ENCODE peak calls at places on chromosomes 7 and 10, in six cellular contexts. One of them, this sample, is unnamed. For H3K4me1, the result is how much of the 10 kb centered on the place peaks cover.

GRCh38 chr10:122344741-122345258 is 29.7 kb upstream of the PLEKHA1 start:
- DNase-seq in foreskin keratinocyte: no peak
- DNase-seq in hepatocyte: peak
- DNase-seq in left ventricle myocardium inferior: no peak
- DNase-seq in endodermal cell: peak
- DNase-seq in PC-9: peak
- DNase-seq in this sample: no peak

GRCh38 chr7:120985130-120985758 is 3.3 kb upstream of the CPED1 start:
- DNase-seq in foreskin keratinocyte: no peak
- DNase-seq in hepatocyte: no peak
- DNase-seq in left ventricle myocardium inferior: no peak
- DNase-seq in endodermal cell: no peak
- DNase-seq in PC-9: no peak
- DNase-seq in this sample: no peak

GRCh38 chr10:26540601-26541000 is 102.5 kb downstream of the APBB1IP start:
- DNase-seq in foreskin keratinocyte: no peak
- DNase-seq in hepatocyte: no peak
- DNase-seq in left ventricle myocardium inferior: no peak
- DNase-seq in endodermal cell: no peak
- DNase-seq in PC-9: no peak
- DNase-seq in this sample: no peak

GRCh38 chr10:44393051-44393630 is 8.2 kb upstream of the CXCL12 start:
- DNase-seq in foreskin keratinocyte: no peak
- DNase-seq in hepatocyte: peak
- DNase-seq in left ventricle myocardium inferior: no peak
- DNase-seq in endodermal cell: peak
- DNase-seq in PC-9: no peak
- DNase-seq in this sample: no peak

GRCh38 chr10:14774797-14775196 is at the start of gene FAM107B:
- DNase-seq in foreskin keratinocyte: no peak
- DNase-seq in hepatocyte: no peak
- DNase-seq in left ventricle myocardium inferior: no peak
- DNase-seq in endodermal cell: no peak
- DNase-seq in PC-9: no peak
- DNase-seq in this sample: no peak

GRCh38 chr7:149732111-149732561 is 41.3 kb downstream of the ZNF467 start:
- DNase-seq in foreskin keratinocyte: no peak
- DNase-seq in hepatocyte: no peak
- DNase-seq in left ventricle myocardium inferior: peak
- DNase-seq in endodermal cell: peak
- DNase-seq in PC-9: no peak
- DNase-seq in this sample: no peak

GRCh38 chr7:22184549-22185199 is 172.3 kb downstream of the RAPGEF5 start:
- DNase-seq in foreskin keratinocyte: no peak
- DNase-seq in hepatocyte: no peak
- DNase-seq in left ventricle myocardium inferior: no peak
- DNase-seq in endodermal cell: peak
- DNase-seq in PC-9: no peak
- DNase-seq in this sample: no peak

GRCh38 chr7:39582536-39582935 is 16.3 kb downstream of the YAE1 start:
- DNase-seq in foreskin keratinocyte: no peak
- DNase-seq in hepatocyte: no peak
- DNase-seq in left ventricle myocardium inferior: no peak
- DNase-seq in endodermal cell: no peak
- DNase-seq in PC-9: no peak
- DNase-seq in this sample: no peak

GRCh38 chr10:76333331-76333730 is 901.9 kb downstream of the LRMDA start:
- DNase-seq in foreskin keratinocyte: no peak
- DNase-seq in hepatocyte: no peak
- DNase-seq in left ventricle myocardium inferior: no peak
- DNase-seq in endodermal cell: no peak
- DNase-seq in PC-9: no peak
- DNase-seq in this sample: no peak

GRCh38 chr7:96052860-96053452 is 268.9 kb downstream of the SLC25A13 start:
- DNase-seq in foreskin keratinocyte: no peak
- DNase-seq in hepatocyte: no peak
- DNase-seq in left ventricle myocardium inferior: no peak
- DNase-seq in endodermal cell: no peak
- DNase-seq in PC-9: no peak
- DNase-seq in this sample: no peak

GRCh38 chr10:42551582-42552187 is 86.7 kb downstream of the ZNF33B start:
- DNase-seq in foreskin keratinocyte: no peak
- DNase-seq in hepatocyte: no peak
- DNase-seq in left ventricle myocardium inferior: no peak
- DNase-seq in endodermal cell: no peak
- DNase-seq in PC-9: no peak
- DNase-seq in this sample: no peak

GRCh38 chr7:42091461-42092229 is 145.4 kb downstream of the GLI3 start:
- DNase-seq in foreskin keratinocyte: no peak
- DNase-seq in hepatocyte: peak
- DNase-seq in left ventricle myocardium inferior: no peak
- DNase-seq in endodermal cell: peak
- DNase-seq in PC-9: no peak
- DNase-seq in this sample: no peak

GRCh38 chr10:96025566-96025965 is 17.8 kb upstream of the CCNJ start:
- DNase-seq in foreskin keratinocyte: peak
- DNase-seq in hepatocyte: peak
- DNase-seq in left ventricle myocardium inferior: no peak
- DNase-seq in endodermal cell: peak
- DNase-seq in PC-9: no peak
- DNase-seq in this sample: no peak

GRCh38 chr10:96021332-96021731 is 22.1 kb upstream of the CCNJ start:
- DNase-seq in foreskin keratinocyte: no peak
- DNase-seq in hepatocyte: no peak
- DNase-seq in left ventricle myocardium inferior: no peak
- DNase-seq in endodermal cell: no peak
- DNase-seq in PC-9: no peak
- DNase-seq in this sample: no peak

GRCh38 chr10:96022739-96023138 is 20.6 kb upstream of the CCNJ start:
- DNase-seq in foreskin keratinocyte: no peak
- DNase-seq in hepatocyte: no peak
- DNase-seq in left ventricle myocardium inferior: no peak
- DNase-seq in endodermal cell: no peak
- DNase-seq in PC-9: no peak
- DNase-seq in this sample: no peak

GRCh38 chr10:96017227-96017687 is 26.1 kb upstream of the CCNJ start:
- DNase-seq in foreskin keratinocyte: peak
- DNase-seq in hepatocyte: peak
- DNase-seq in left ventricle myocardium inferior: no peak
- DNase-seq in endodermal cell: peak
- DNase-seq in PC-9: peak
- DNase-seq in this sample: no peak

DNA sequence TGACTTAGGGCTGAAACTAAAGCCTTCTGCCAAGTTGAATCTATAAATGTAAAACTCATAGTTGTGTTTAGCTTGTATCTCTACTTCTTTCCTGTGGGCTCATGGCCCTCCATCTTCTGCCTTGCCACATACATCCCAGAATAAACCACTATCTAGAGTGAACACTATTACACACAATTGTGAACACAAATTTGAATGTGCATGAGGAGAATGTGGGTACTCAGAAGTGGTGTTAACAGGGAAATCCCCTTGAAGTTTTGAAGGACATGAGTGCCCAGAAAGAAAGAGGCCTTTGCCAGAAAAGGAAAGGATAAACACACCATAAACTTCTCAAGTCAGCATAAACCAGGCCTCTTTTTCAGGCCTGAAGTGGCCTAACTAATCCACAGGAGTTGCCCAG is 20.2 kb upstream of the CCNJ start:
- DNase-seq in foreskin keratinocyte: no peak
- DNase-seq in hepatocyte: no peak
- DNase-seq in left ventricle myocardium inferior: no peak
- DNase-seq in endodermal cell: no peak
- DNase-seq in PC-9: no peak
- DNase-seq in this sample: no peak
- TF ChIP-seq CTCF in foreskin keratinocyte: no peak
- TF ChIP-seq CTCF in hepatocyte: no peak
- TF ChIP-seq CTCF in left ventricle myocardium inferior: no peak
- TF ChIP-seq CTCF in endodermal cell: no peak
- TF ChIP-seq CTCF in PC-9: no peak
- TF ChIP-seq CTCF in this sample: no peak

GRCh38 chr7:94375713-94376112 is 19.0 kb upstream of the COL1A2 start:
- DNase-seq in foreskin keratinocyte: peak
- DNase-seq in hepatocyte: peak
- DNase-seq in left ventricle myocardium inferior: no peak
- DNase-seq in endodermal cell: peak
- DNase-seq in PC-9: no peak
- DNase-seq in this sample: no peak

GRCh38 chr7:94376281-94376680 is 18.4 kb upstream of the COL1A2 start:
- DNase-seq in foreskin keratinocyte: no peak
- DNase-seq in hepatocyte: no peak
- DNase-seq in left ventricle myocardium inferior: no peak
- DNase-seq in endodermal cell: no peak
- DNase-seq in PC-9: no peak
- DNase-seq in this sample: no peak

GRCh38 chr7:94375167-94375566 is 19.5 kb upstream of the COL1A2 start:
- DNase-seq in foreskin keratinocyte: peak
- DNase-seq in hepatocyte: peak
- DNase-seq in left ventricle myocardium inferior: peak
- DNase-seq in endodermal cell: peak
- DNase-seq in PC-9: no peak
- DNase-seq in this sample: no peak

GRCh38 chr7:94374231-94374630 is 20.5 kb upstream of the COL1A2 start:
- DNase-seq in foreskin keratinocyte: peak
- DNase-seq in hepatocyte: peak
- DNase-seq in left ventricle myocardium inferior: peak
- DNase-seq in endodermal cell: peak
- DNase-seq in PC-9: no peak
- DNase-seq in this sample: peak

DNA sequence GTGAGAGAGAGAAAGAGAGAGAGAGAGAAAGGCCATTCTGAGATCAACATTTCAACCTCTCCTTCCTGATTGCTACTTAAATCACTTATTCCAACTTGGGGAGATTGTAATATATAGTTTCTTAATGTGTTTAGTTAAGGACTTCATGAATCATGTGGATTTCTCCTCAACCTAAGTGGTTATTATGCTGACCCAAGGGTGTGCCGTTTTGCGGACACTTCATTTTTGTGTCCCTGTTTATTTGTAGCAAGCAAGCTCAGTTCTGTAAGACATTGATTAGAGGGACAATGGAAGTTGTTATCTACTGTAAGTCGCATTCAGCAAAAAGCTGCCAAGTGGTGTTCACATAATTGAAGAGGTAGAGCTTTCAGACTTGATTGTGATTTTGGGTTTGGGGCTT is 20.0 kb upstream of the COL1A2 start:
- DNase-seq in foreskin keratinocyte: peak
- DNase-seq in hepatocyte: no peak
- DNase-seq in left ventricle myocardium inferior: no peak
- DNase-seq in endodermal cell: peak
- DNase-seq in PC-9: no peak
- DNase-seq in this sample: no peak
- H3K27ac ChIP-seq in foreskin keratinocyte: no peak
- H3K27ac ChIP-seq in hepatocyte: peak
- H3K27ac ChIP-seq in left ventricle myocardium inferior: peak
- H3K27ac ChIP-seq in endodermal cell: no peak
- H3K27ac ChIP-seq in PC-9: no peak
- H3K27ac ChIP-seq in this sample: peak

DNA sequence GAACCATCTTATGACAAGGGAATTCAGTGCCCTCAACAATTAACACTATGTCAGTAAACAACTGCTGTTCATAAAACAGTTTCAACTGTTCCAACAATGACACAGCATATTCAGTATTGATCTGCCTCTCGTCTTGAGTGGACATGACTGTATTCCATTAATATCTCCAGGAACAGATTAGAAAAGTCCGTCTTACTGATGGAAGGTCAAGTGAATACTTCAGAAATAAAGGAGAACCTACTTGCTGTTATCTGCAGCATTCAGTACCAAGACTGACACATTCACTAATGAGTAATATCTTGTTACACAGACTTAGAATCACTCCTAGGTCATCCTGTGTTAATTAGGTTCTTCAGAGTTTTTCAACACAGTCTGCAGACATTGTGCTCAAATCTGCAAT is 12.1 kb downstream of the KBTBD2 start:
- DNase-seq in foreskin keratinocyte: no peak
- DNase-seq in hepatocyte: no peak
- DNase-seq in left ventricle myocardium inferior: no peak
- DNase-seq in endodermal cell: no peak
- DNase-seq in PC-9: no peak
- DNase-seq in this sample: no peak
- H3K4me1 ChIP-seq in foreskin keratinocyte: under half
- H3K4me1 ChIP-seq in hepatocyte: under half
- H3K4me1 ChIP-seq in left ventricle myocardium inferior: half or more
- H3K4me1 ChIP-seq in endodermal cell: under half
- H3K4me1 ChIP-seq in PC-9: under half
- H3K4me1 ChIP-seq in this sample: half or more

GRCh38 chr10:22346087-22346661 is 878 bp downstream of the SPAG6 start:
- DNase-seq in foreskin keratinocyte: no peak
- DNase-seq in hepatocyte: no peak
- DNase-seq in left ventricle myocardium inferior: no peak
- DNase-seq in endodermal cell: no peak
- DNase-seq in PC-9: no peak
- DNase-seq in this sample: no peak

GRCh38 chr10:22343761-22344160 is 1.5 kb upstream of the SPAG6 start:
- DNase-seq in foreskin keratinocyte: no peak
- DNase-seq in hepatocyte: no peak
- DNase-seq in left ventricle myocardium inferior: no peak
- DNase-seq in endodermal cell: no peak
- DNase-seq in PC-9: no peak
- DNase-seq in this sample: no peak

GRCh38 chr10:22344204-22344603 is 1.1 kb upstream of the SPAG6 start:
- DNase-seq in foreskin keratinocyte: no peak
- DNase-seq in hepatocyte: no peak
- DNase-seq in left ventricle myocardium inferior: no peak
- DNase-seq in endodermal cell: no peak
- DNase-seq in PC-9: no peak
- DNase-seq in this sample: no peak

GRCh38 chr10:22344781-22345300 is 455 bp upstream of the SPAG6 start:
- DNase-seq in foreskin keratinocyte: no peak
- DNase-seq in hepatocyte: no peak
- DNase-seq in left ventricle myocardium inferior: no peak
- DNase-seq in endodermal cell: no peak
- DNase-seq in PC-9: no peak
- DNase-seq in this sample: no peak

GRCh38 chr10:22345301-22346086 is at the start of gene SPAG6:
- DNase-seq in foreskin keratinocyte: no peak
- DNase-seq in hepatocyte: peak
- DNase-seq in left ventricle myocardium inferior: peak
- DNase-seq in endodermal cell: peak
- DNase-seq in PC-9: no peak
- DNase-seq in this sample: peak
- TF ChIP-seq CTCF in foreskin keratinocyte: no peak
- TF ChIP-seq CTCF in hepatocyte: no peak
- TF ChIP-seq CTCF in left ventricle myocardium inferior: no peak
- TF ChIP-seq CTCF in endodermal cell: peak
- TF ChIP-seq CTCF in PC-9: no peak
- TF ChIP-seq CTCF in this sample: no peak